ENCODE peak calls at places on chromosome 19, in ten cellular contexts. M is retinal pigment epithelial cell, B is lower leg skin, S is upper lobe of right lung, V is GM10248, X is B cell, D is neural crest cell, Q is glutamatergic neuron, J is astrocyte of the spinal cord, N is brain microvascular endothelial cell. W is an unnamed sample.

GRCh38 chr19:6868341-6868740 is 19.0 kb upstream of the ADGRE1 start:
- DNase-seq in M (no peak), B (peak), S (no peak), V (no peak), X (no peak), D (no peak), Q (no peak), J (no peak), N (no peak), W (no peak)

GRCh38 chr19:13102666-13103584 is at the start of gene LYL1:
- DNase-seq in M (no peak), B (no peak), S (peak), V (peak), X (peak), D (no peak), Q (peak), J (no peak), N (no peak), W (peak)

GRCh38 chr19:30689474-30689873 is 317.3 kb downstream of the ZNF536 start:
- DNase-seq in M (no peak), B (no peak), S (no peak), V (no peak), X (no peak), D (no peak), Q (peak), J (no peak), N (no peak), W (no peak)

GRCh38 chr19:43695985-43696729 is 19.7 kb upstream of the IRGC start:
- DNase-seq in M (no peak), B (no peak), S (no peak), V (no peak), X (no peak), D (no peak), Q (no peak), J (no peak), N (no peak), W (no peak)

GRCh38 chr19:19010551-19010950 is 22.8 kb downstream of the SUGP2 start:
- DNase-seq in M (no peak), B (no peak), S (no peak), V (no peak), X (no peak), D (no peak), Q (no peak), J (no peak), N (no peak), W (no peak)

GRCh38 chr19:18867199-18867598 is 28.8 kb downstream of the CERS1 start:
- DNase-seq in M (no peak), B (no peak), S (no peak), V (no peak), X (no peak), D (no peak), Q (no peak), J (no peak), N (no peak), W (no peak)

GRCh38 chr19:35642312-35642711 is 767 bp downstream of the ETV2 start:
- DNase-seq in M (no peak), B (no peak), S (no peak), V (no peak), X (no peak), D (no peak), Q (no peak), J (no peak), N (no peak), W (no peak)

GRCh38 chr19:16368385-16369305 is 44.0 kb downstream of the KLF2 start:
- DNase-seq in M (no peak), B (no peak), S (no peak), V (no peak), X (no peak), D (no peak), Q (no peak), J (no peak), N (no peak), W (no peak)

GRCh38 chr19:9913237-9914000 is 22.9 kb downstream of the OLFM2 start:
- DNase-seq in M (no peak), B (no peak), S (peak), V (no peak), X (no peak), D (no peak), Q (peak), J (no peak), N (no peak), W (peak)

GRCh38 chr19:6063576-6063961 is 46.7 kb downstream of the RFX2 start:
- DNase-seq in M (no peak), B (no peak), S (peak), V (no peak), X (no peak), D (no peak), Q (no peak), J (no peak), N (no peak), W (no peak)

GRCh38 chr19:18862976-18863842 is 31.4 kb downstream of the UPF1 start:
- DNase-seq in M (no peak), B (no peak), S (no peak), V (no peak), X (no peak), D (no peak), Q (no peak), J (no peak), N (no peak), W (no peak)

GRCh38 chr19:30227071-30227621 is 145.0 kb upstream of the ZNF536 start:
- DNase-seq in M (no peak), B (no peak), S (no peak), V (peak), X (no peak), D (peak), Q (no peak), J (no peak), N (no peak), W (no peak)

DNA sequence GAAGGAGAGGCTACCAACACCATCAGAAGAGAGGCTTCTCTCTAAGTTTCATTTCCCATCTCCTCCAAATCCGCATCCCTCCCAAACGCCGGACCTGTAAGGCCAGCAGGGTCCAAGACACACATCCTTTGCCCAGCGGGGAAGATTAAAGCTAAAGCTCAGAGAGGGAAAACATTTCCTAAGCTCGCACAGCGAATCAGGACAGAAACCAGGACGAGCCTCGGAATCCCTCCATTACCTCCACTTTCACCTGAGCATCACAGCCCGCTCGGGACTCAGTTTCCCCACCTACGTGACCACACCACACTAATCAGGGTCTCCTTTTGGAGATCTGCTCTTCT is 711 bp upstream of the FOSB start:
- DNase-seq in M (no peak), B (no peak), S (no peak), V (no peak), X (no peak), D (no peak), Q (no peak), J (no peak), N (no peak), W (no peak)
- TF ChIP-seq CTCF in M (no peak), B (no peak), S (no peak), V (no peak), X (no peak), D (no peak), Q (no peak), J (no peak), N (peak), W (no peak)

GRCh38 chr19:1383311-1384084 is at the start of gene NDUFS7:
- DNase-seq in M (peak), B (peak), S (peak), V (peak), X (peak), D (peak), Q (peak), J (peak), N (peak), W (peak)
- TF ChIP-seq CTCF in M (no peak), B (no peak), S (no peak), V (no peak), X (peak), D (peak), Q (no peak), J (no peak), N (peak), W (peak)

GRCh38 chr19:17394891-17395415 is 957 bp upstream of the CCDC194 start:
- DNase-seq in M (no peak), B (no peak), S (peak), V (peak), X (peak), D (peak), Q (peak), J (peak), N (no peak), W (peak)
- TF ChIP-seq CTCF in M (peak), B (no peak), S (peak), V (peak), X (peak), D (peak), Q (peak), J (peak), N (peak), W (peak)

DNA sequence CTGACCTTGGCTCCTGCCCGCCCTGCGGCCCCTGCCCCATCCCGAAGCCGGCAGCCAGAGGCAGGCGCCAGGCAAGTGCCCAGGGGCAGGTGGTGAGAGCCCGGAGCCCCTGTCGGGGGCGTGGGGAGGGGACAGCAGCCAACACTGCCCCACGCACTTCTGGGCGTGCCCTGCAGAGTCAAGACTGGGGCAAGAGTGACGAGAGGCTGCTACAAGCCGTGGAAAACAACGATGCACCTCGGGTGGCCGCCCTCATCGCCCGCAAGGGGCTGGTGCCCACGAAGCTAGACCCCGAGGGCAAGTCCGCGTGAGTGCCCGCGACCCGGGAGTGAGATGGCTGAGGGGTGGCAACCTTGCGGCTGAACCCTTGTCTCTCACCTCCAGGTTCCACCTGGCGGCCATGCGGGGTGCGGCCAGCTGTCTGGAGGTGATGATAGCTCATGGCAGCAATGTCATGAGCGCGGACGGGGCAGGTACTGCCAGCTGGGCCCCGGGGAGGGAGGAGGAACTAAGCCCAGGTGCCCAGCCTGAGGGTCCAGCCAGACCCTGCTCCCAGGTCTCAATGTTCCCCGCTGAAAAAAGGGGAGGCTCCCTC is 17.3 kb downstream of the ANKRD24 start:
- DNase-seq in M (no peak), B (no peak), S (no peak), V (no peak), X (no peak), D (no peak), Q (no peak), J (no peak), N (no peak), W (no peak)
- TF ChIP-seq CTCF in M (no peak), B (no peak), S (no peak), V (no peak), X (no peak), D (peak), Q (no peak), J (no peak), N (no peak), W (no peak)